ENCODE peak calls at places on chromosome 7, in four cellular contexts. G is stimulated activated CD4-positive, alpha-beta T cell treated with anti-CD3 and anti-CD28 coated beads, Interleukin-1b, Interleukin-23, amount 100 ng/mL, for 48 hours; V is H54; C is activated naive CD4-positive, alpha-beta T cell. X is an unnamed sample.

GRCh38 chr7:150695654-150696053 is 10.1 kb downstream of the GIMAP2 start:
- DNase-seq in G (no peak), V (no peak), C (no peak), X (no peak)

GRCh38 chr7:81627565-81628287 is 142.1 kb downstream of the HGF start:
- DNase-seq in G (no peak), V (no peak), C (no peak), X (no peak)

GRCh38 chr7:618539-619355 is 99.1 kb upstream of the PDGFA start:
- DNase-seq in G (peak; percentile 62), V (no peak), C (no peak), X (peak; percentile 71)

GRCh38 chr7:41809487-41810257 is 106.8 kb upstream of the INHBA start:
- DNase-seq in G (no peak), V (no peak), C (no peak), X (no peak)

GRCh38 chr7:116495737-116496136 is 3.8 kb upstream of the CAV2 start:
- DNase-seq in G (no peak), V (no peak), C (no peak), X (no peak)

GRCh38 chr7:80791509-80791929 is 127.3 kb downstream of the SEMA3C start:
- DNase-seq in G (no peak), V (no peak), C (no peak), X (no peak)

GRCh38 chr7:158863611-158864506 is 7.5 kb downstream of the DYNC2I1 start:
- DNase-seq in G (peak; percentile 49), V (peak; percentile 55), C (no peak), X (peak; percentile 77)

GRCh38 chr7:107939472-107940145 is 48.6 kb downstream of the DLD start:
- DNase-seq in G (no peak), V (no peak), C (no peak), X (no peak)

GRCh38 chr7:43385856-43386255 is 197.1 kb upstream of the STK17A start:
- DNase-seq in G (peak; percentile 42), V (no peak), C (no peak), X (no peak)

GRCh38 chr7:128917061-128917460 is 6.6 kb upstream of the KCP start:
- DNase-seq in G (no peak), V (no peak), C (no peak), X (no peak)

GRCh38 chr7:125061776-125062397 is 132.3 kb upstream of the POT1 start:
- DNase-seq in G (no peak), V (peak; percentile 6), C (no peak), X (no peak)

GRCh38 chr7:129875745-129876411 is 76.9 kb downstream of the UBE2H start:
- DNase-seq in G (no peak), V (no peak), C (no peak), X (no peak)

GRCh38 chr7:112207106-112207592 is 654 bp downstream of the ZNF277 start:
- DNase-seq in G (no peak), V (peak; percentile 13), C (no peak), X (peak; percentile 42)

GRCh38 chr7:133940368-133940767 is 186.8 kb upstream of the LRGUK start:
- DNase-seq in G (no peak), V (no peak), C (no peak), X (no peak)

GRCh38 chr7:46191776-46192175 is 270.7 kb upstream of the IGFBP3 start:
- DNase-seq in G (no peak), V (no peak), C (no peak), X (no peak)

GRCh38 chr7:80924090-80924489 is 5.2 kb upstream of the SEMA3C start:
- DNase-seq in G (no peak), V (no peak), C (no peak), X (no peak)

GRCh38 chr7:17304926-17305325 is 6.5 kb downstream of the AHR start:
- DNase-seq in G (peak; percentile 7), V (peak; percentile 64), C (no peak), X (no peak)

GRCh38 chr7:106071999-106072714 is 40.0 kb downstream of the SYPL1 start:
- DNase-seq in G (no peak), V (no peak), C (no peak), X (peak; percentile 70)

GRCh38 chr7:43637114-43637806 is 54.4 kb downstream of the STK17A start:
- DNase-seq in G (no peak), V (no peak), C (no peak), X (no peak)

GRCh38 chr7:29945259-29945809 is 44.3 kb downstream of the SCRN1 start:
- DNase-seq in G (no peak), V (no peak), C (no peak), X (no peak)

GRCh38 chr7:70072220-70072619 is 473.9 kb downstream of the AUTS2 start:
- DNase-seq in G (no peak), V (no peak), C (no peak), X (peak; percentile 17)

GRCh38 chr7:70693690-70694356 is 438.1 kb upstream of the GALNT17 start:
- DNase-seq in G (no peak), V (peak; percentile 49), C (no peak), X (peak; percentile 88)

GRCh38 chr7:155590215-155591023 is 44.1 kb upstream of the CNPY1 start:
- DNase-seq in G (no peak), V (peak; percentile 19), C (no peak), X (no peak)

GRCh38 chr7:95989301-95989700 is 216.9 kb downstream of the DYNC1I1 start:
- DNase-seq in G (no peak), V (no peak), C (no peak), X (no peak)

GRCh38 chr7:159027091-159027802 is 117.4 kb downstream of the VIPR2 start:
- DNase-seq in G (no peak), V (no peak), C (no peak), X (peak; percentile 18)

GRCh38 chr7:102072003-102072402 is 214.7 kb upstream of the SH2B2 start:
- DNase-seq in G (no peak), V (no peak), C (no peak), X (no peak)

GRCh38 chr7:155951554-155952158 is 139.4 kb upstream of the SHH start:
- DNase-seq in G (no peak), V (peak; percentile 87), C (no peak), X (no peak)

GRCh38 chr7:122528879-122529481 is 169.9 kb downstream of the RNF133 start:
- DNase-seq in G (no peak), V (no peak), C (no peak), X (no peak)

GRCh38 chr7:95623788-95624187 is 27.5 kb upstream of the PDK4 start:
- DNase-seq in G (no peak), V (no peak), C (no peak), X (no peak)

GRCh38 chr7:147833549-147833948 is 757.0 kb upstream of the C7orf33 start:
- DNase-seq in G (no peak), V (no peak), C (no peak), X (no peak)

GRCh38 chr7:821688-822087 is 10.6 kb upstream of the SUN1 start:
- DNase-seq in G (no peak), V (no peak), C (no peak), X (no peak)